ENCODE peak calls at places on chromosomes 5 and 9, in seven cellular contexts. A is NCI-H2171 treated with DMSO at 0.1 percent for 48 hours; P is stimulated activated CD8-positive, alpha-beta memory T cell treated with anti-CD3 and anti-CD28 coated beads, Interleukin-7, amount 100 ng/mL, for 1 hour; X is iris pigment epithelial cell; J is LoVo; S is fibroblast of the conjunctiva; D is BJ. H is an unnamed sample.

GRCh38 chr5:173486826-173487225 is 129.6 kb downstream of the BOD1 start:
- DNase-seq in X (no peak), J (no peak), S (no peak), A (no peak), D (no peak), P (no peak), H (no peak)

GRCh38 chr9:116403171-116403570 is 249.6 kb downstream of the PAPPA start:
- DNase-seq in A (no peak), D (no peak), J (no peak), P (no peak), X (no peak), S (no peak), H (no peak)

GRCh38 chr5:80963966-80964481 is 3.9 kb downstream of the RASGRF2 start:
- DNase-seq in A (no peak), S (no peak), J (no peak), P (no peak), D (no peak), X (peak; percentile 80), H (no peak)

GRCh38 chr9:115015018-115015635 is 84.7 kb upstream of the TNFSF8 start:
- DNase-seq in D (no peak), X (peak; percentile 22), P (no peak), S (no peak), J (peak; percentile 50), A (peak; percentile 52), H (no peak)

GRCh38 chr9:82891321-82891720 is 171.6 kb downstream of the RASEF start:
- DNase-seq in D (no peak), J (no peak), A (no peak), P (no peak), S (no peak), X (peak; percentile 9), H (no peak)

GRCh38 chr5:138664276-138664943 is 88.8 kb upstream of the CTNNA1 start:
- DNase-seq in A (peak; percentile 85), D (no peak), P (no peak), X (peak; percentile 55), S (no peak), J (no peak), H (no peak)

GRCh38 chr5:55682071-55682470 is 30.1 kb downstream of the SLC38A9 start:
- DNase-seq in J (no peak), A (no peak), S (no peak), D (no peak), X (no peak), P (no peak), H (no peak)

GRCh38 chr5:6408260-6408596 is 29.9 kb upstream of the MED10 start:
- DNase-seq in P (no peak), A (no peak), S (no peak), J (no peak), D (no peak), X (no peak), H (no peak)

GRCh38 chr5:55533806-55534435 is 843 bp downstream of the PLPP1 start:
- DNase-seq in P (no peak), J (no peak), D (no peak), S (no peak), A (peak; percentile 88), X (peak; percentile 46), H (no peak)

GRCh38 chr9:97694768-97695167 is 2.4 kb downstream of the XPA start:
- DNase-seq in A (no peak), X (no peak), P (no peak), D (no peak), J (no peak), S (no peak), H (no peak)

GRCh38 chr5:158514353-158514960 is 585.3 kb downstream of the EBF1 start:
- DNase-seq in D (no peak), A (no peak), J (no peak), S (peak; percentile 65), P (no peak), X (peak; percentile 78), H (no peak)

GRCh38 chr5:94613583-94613982 is 4.8 kb downstream of the KIAA0825 start:
- DNase-seq in S (no peak), X (peak; percentile 53), J (no peak), D (no peak), P (no peak), A (no peak), H (no peak)

GRCh38 chr9:89661391-89661949 is 56.7 kb downstream of the GADD45G start:
- DNase-seq in S (no peak), D (peak; percentile 1), X (no peak), P (no peak), J (no peak), A (no peak), H (no peak)

GRCh38 chr9:71357346-71357745 is 235.9 kb upstream of the TRPM3 start:
- DNase-seq in J (no peak), P (no peak), A (no peak), S (no peak), D (no peak), X (no peak), H (no peak)

GRCh38 chr5:167642779-167643517 is 648.5 kb upstream of the WWC1 start:
- DNase-seq in S (peak; percentile 41), D (peak; percentile 94), P (no peak), A (no peak), X (peak; percentile 96), J (peak; percentile 13), H (no peak)

GRCh38 chr5:80268916-80269315 is 13.1 kb upstream of the SERINC5 start:
- DNase-seq in A (no peak), P (no peak), S (no peak), X (no peak), J (no peak), D (no peak), H (no peak)

GRCh38 chr5:159187674-159188164 is 21.6 kb downstream of the RNF145 start:
- DNase-seq in J (no peak), S (no peak), P (no peak), D (no peak), A (no peak), X (no peak), H (no peak)

GRCh38 chr9:134811673-134812668 is 68.6 kb upstream of the FCN2 start:
- DNase-seq in A (peak; percentile 45), J (peak; percentile 1), D (peak; percentile 97), P (no peak), X (peak; percentile 36), S (no peak), H (no peak)

H was measured in activated T-helper 1 cell treated with anti-CD3 and anti-CD28 coated beads, Interleukin-2, amount 50 U/mL, for 16 hours.